ENCODE peak calls at places on chromosomes 6 and 20, in eight cellular contexts. One of them, this sample, is unnamed.

GRCh38 chr6:137155830-137156229 is 17.6 kb downstream of the IL22RA2 start:
- DNase-seq in BE2C: no peak
- DNase-seq in GM23338: no peak
- DNase-seq in spleen: no peak
- DNase-seq in ascending aorta: no peak
- DNase-seq in PC-9: peak; percentile 61
- DNase-seq in SK-N-SH: no peak
- DNase-seq in HFFc6: no peak
- DNase-seq in this sample: no peak

GRCh38 chr20:52972190-52972937 is at the start of gene TSHZ2:
- DNase-seq in BE2C: peak; percentile 70
- DNase-seq in GM23338: no peak
- DNase-seq in spleen: no peak
- DNase-seq in ascending aorta: no peak
- DNase-seq in PC-9: no peak
- DNase-seq in SK-N-SH: peak; percentile 82
- DNase-seq in HFFc6: no peak
- DNase-seq in this sample: peak; percentile 32

GRCh38 chr20:63911171-63911570 is 16.2 kb downstream of the DNAJC5 start:
- DNase-seq in BE2C: no peak
- DNase-seq in GM23338: no peak
- DNase-seq in spleen: no peak
- DNase-seq in ascending aorta: peak; percentile 69
- DNase-seq in PC-9: no peak
- DNase-seq in SK-N-SH: no peak
- DNase-seq in HFFc6: no peak
- DNase-seq in this sample: no peak

GRCh38 chr20:3766832-3767433 is 620 bp downstream of the ADISSP start:
- DNase-seq in BE2C: no peak
- DNase-seq in GM23338: peak; percentile 43
- DNase-seq in spleen: no peak
- DNase-seq in ascending aorta: no peak
- DNase-seq in PC-9: peak; percentile 29
- DNase-seq in SK-N-SH: no peak
- DNase-seq in HFFc6: no peak
- DNase-seq in this sample: peak; percentile 82

GRCh38 chr20:461254-462198 is 807 bp downstream of the TBC1D20 start:
- DNase-seq in BE2C: peak; percentile 52
- DNase-seq in GM23338: peak; percentile 66
- DNase-seq in spleen: peak; percentile 93
- DNase-seq in ascending aorta: peak; percentile 71
- DNase-seq in PC-9: no peak
- DNase-seq in SK-N-SH: no peak
- DNase-seq in HFFc6: peak; percentile 32
- DNase-seq in this sample: peak; percentile 51

GRCh38 chr6:19796452-19796851 is 40.7 kb upstream of the ID4 start:
- DNase-seq in BE2C: no peak
- DNase-seq in GM23338: no peak
- DNase-seq in spleen: no peak
- DNase-seq in ascending aorta: no peak
- DNase-seq in PC-9: no peak
- DNase-seq in SK-N-SH: no peak
- DNase-seq in HFFc6: no peak
- DNase-seq in this sample: no peak

GRCh38 chr20:45343867-45344721 is 4.1 kb downstream of the SDC4 start:
- DNase-seq in BE2C: no peak
- DNase-seq in GM23338: no peak
- DNase-seq in spleen: no peak
- DNase-seq in ascending aorta: peak; percentile 94
- DNase-seq in PC-9: peak; percentile 97
- DNase-seq in SK-N-SH: no peak
- DNase-seq in HFFc6: peak; percentile 86
- DNase-seq in this sample: peak; percentile 73

GRCh38 chr6:40586800-40587201 is 363 bp downstream of the LRFN2 start:
- DNase-seq in BE2C: peak; percentile 47
- DNase-seq in GM23338: no peak
- DNase-seq in spleen: no peak
- DNase-seq in ascending aorta: no peak
- DNase-seq in PC-9: no peak
- DNase-seq in SK-N-SH: peak; percentile 72
- DNase-seq in HFFc6: no peak
- DNase-seq in this sample: peak; percentile 80

GRCh38 chr20:47992021-47992467 is 206.8 kb upstream of the SULF2 start:
- DNase-seq in BE2C: no peak
- DNase-seq in GM23338: no peak
- DNase-seq in spleen: no peak
- DNase-seq in ascending aorta: no peak
- DNase-seq in PC-9: no peak
- DNase-seq in SK-N-SH: no peak
- DNase-seq in HFFc6: no peak
- DNase-seq in this sample: no peak

GRCh38 chr20:3165473-3166337 is 6.0 kb upstream of the FASTKD5 start:
- DNase-seq in BE2C: peak; percentile 51
- DNase-seq in GM23338: no peak
- DNase-seq in spleen: no peak
- DNase-seq in ascending aorta: no peak
- DNase-seq in PC-9: no peak
- DNase-seq in SK-N-SH: no peak
- DNase-seq in HFFc6: no peak
- DNase-seq in this sample: no peak

GRCh38 chr20:53957421-53958172 is 112.8 kb downstream of the BCAS1 start:
- DNase-seq in BE2C: no peak
- DNase-seq in GM23338: peak; percentile 14
- DNase-seq in spleen: no peak
- DNase-seq in ascending aorta: no peak
- DNase-seq in PC-9: no peak
- DNase-seq in SK-N-SH: no peak
- DNase-seq in HFFc6: no peak
- DNase-seq in this sample: no peak

GRCh38 chr6:8794420-8794819 is 359.1 kb upstream of the SLC35B3 start:
- DNase-seq in BE2C: no peak
- DNase-seq in GM23338: no peak
- DNase-seq in spleen: no peak
- DNase-seq in ascending aorta: no peak
- DNase-seq in PC-9: no peak
- DNase-seq in SK-N-SH: no peak
- DNase-seq in HFFc6: no peak
- DNase-seq in this sample: no peak

GRCh38 chr6:152426276-152426675 is 210.9 kb downstream of the SYNE1 start:
- DNase-seq in BE2C: no peak
- DNase-seq in GM23338: no peak
- DNase-seq in spleen: no peak
- DNase-seq in ascending aorta: no peak
- DNase-seq in PC-9: no peak
- DNase-seq in SK-N-SH: no peak
- DNase-seq in HFFc6: no peak
- DNase-seq in this sample: no peak

GRCh38 chr6:151805286-151805840 is 2.1 kb upstream of the ESR1 start:
- DNase-seq in BE2C: no peak
- DNase-seq in GM23338: peak; percentile 6
- DNase-seq in spleen: no peak
- DNase-seq in ascending aorta: peak; percentile 65
- DNase-seq in PC-9: no peak
- DNase-seq in SK-N-SH: peak; percentile 14
- DNase-seq in HFFc6: no peak
- DNase-seq in this sample: no peak

GRCh38 chr20:2337142-2337541 is 41.3 kb downstream of the TGM3 start:
- DNase-seq in BE2C: no peak
- DNase-seq in GM23338: no peak
- DNase-seq in spleen: no peak
- DNase-seq in ascending aorta: no peak
- DNase-seq in PC-9: no peak
- DNase-seq in SK-N-SH: no peak
- DNase-seq in HFFc6: no peak
- DNase-seq in this sample: no peak

GRCh38 chr20:25484911-25485511 is 77.5 kb downstream of the GINS1 start:
- DNase-seq in BE2C: no peak
- DNase-seq in GM23338: no peak
- DNase-seq in spleen: no peak
- DNase-seq in ascending aorta: no peak
- DNase-seq in PC-9: peak; percentile 78
- DNase-seq in SK-N-SH: no peak
- DNase-seq in HFFc6: no peak
- DNase-seq in this sample: no peak

GRCh38 chr20:25485872-25486271 is 78.4 kb downstream of the GINS1 start:
- DNase-seq in BE2C: no peak
- DNase-seq in GM23338: no peak
- DNase-seq in spleen: no peak
- DNase-seq in ascending aorta: no peak
- DNase-seq in PC-9: no peak
- DNase-seq in SK-N-SH: no peak
- DNase-seq in HFFc6: no peak
- DNase-seq in this sample: no peak

GRCh38 chr20:25483431-25484132 is 76.1 kb downstream of the GINS1 start:
- DNase-seq in BE2C: no peak
- DNase-seq in GM23338: no peak
- DNase-seq in spleen: no peak
- DNase-seq in ascending aorta: no peak
- DNase-seq in PC-9: no peak
- DNase-seq in SK-N-SH: no peak
- DNase-seq in HFFc6: no peak
- DNase-seq in this sample: no peak

GRCh38 chr20:25486377-25486776 is 78.9 kb downstream of the GINS1 start:
- DNase-seq in BE2C: no peak
- DNase-seq in GM23338: no peak
- DNase-seq in spleen: no peak
- DNase-seq in ascending aorta: no peak
- DNase-seq in PC-9: no peak
- DNase-seq in SK-N-SH: peak; percentile 61
- DNase-seq in HFFc6: no peak
- DNase-seq in this sample: peak; percentile 68

GRCh38 chr20:25484224-25484846 is 76.9 kb downstream of the GINS1 start:
- DNase-seq in BE2C: no peak
- DNase-seq in GM23338: peak; percentile 33
- DNase-seq in spleen: no peak
- DNase-seq in ascending aorta: no peak
- DNase-seq in PC-9: no peak
- DNase-seq in SK-N-SH: no peak
- DNase-seq in HFFc6: no peak
- DNase-seq in this sample: no peak
- TF ChIP-seq CTCF in BE2C: no peak
- TF ChIP-seq CTCF in GM23338: no peak
- TF ChIP-seq CTCF in spleen: no peak
- TF ChIP-seq CTCF in ascending aorta: no peak
- TF ChIP-seq CTCF in PC-9: no peak
- TF ChIP-seq CTCF in SK-N-SH: no peak
- TF ChIP-seq CTCF in HFFc6: no peak
- TF ChIP-seq CTCF in this sample: no peak

DNA sequence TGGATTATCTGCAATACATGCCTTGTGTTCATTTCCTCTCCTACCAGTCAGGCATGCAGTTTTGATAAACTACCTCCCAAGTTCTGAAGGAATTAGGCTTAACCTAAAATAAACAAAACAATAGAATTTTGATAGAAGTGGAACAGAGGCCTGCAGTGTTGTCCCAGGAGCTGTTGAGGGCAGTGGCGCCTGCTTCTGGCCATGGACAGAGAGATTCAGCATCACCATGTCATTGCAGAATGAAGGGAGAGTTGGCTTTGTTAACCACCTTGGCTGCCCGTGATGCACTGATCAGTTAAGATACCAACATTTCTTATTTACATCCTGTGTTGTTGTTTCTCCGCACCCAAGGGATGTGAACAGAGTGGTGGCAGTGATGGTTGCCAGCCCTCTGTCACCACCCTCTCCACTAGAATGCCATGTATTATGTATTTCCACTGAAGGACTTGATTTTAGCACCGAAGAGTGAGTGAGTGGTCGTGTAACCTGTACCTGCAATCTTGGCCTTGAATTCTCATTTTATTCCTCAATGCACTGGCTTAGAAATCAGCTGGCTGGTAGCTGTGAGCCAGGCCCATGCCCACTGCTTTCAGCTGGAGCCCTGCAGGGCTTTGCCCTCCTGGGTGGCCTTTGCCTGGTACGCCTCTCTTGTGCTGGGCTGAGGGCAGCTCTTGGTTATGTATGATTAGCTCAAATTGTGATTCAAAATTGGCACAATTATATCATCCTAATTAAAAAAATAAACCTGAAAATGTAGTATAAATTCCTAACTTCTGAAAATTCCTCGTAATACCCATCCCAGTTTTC is 56.5 kb downstream of the SHLD1 start:
- DNase-seq in BE2C: no peak
- DNase-seq in GM23338: peak; percentile 46
- DNase-seq in spleen: no peak
- DNase-seq in ascending aorta: no peak
- DNase-seq in PC-9: no peak
- DNase-seq in SK-N-SH: no peak
- DNase-seq in HFFc6: no peak
- DNase-seq in this sample: no peak
- TF ChIP-seq CTCF in BE2C: peak; percentile 51
- TF ChIP-seq CTCF in GM23338: peak; percentile 41
- TF ChIP-seq CTCF in spleen: no peak
- TF ChIP-seq CTCF in ascending aorta: no peak
- TF ChIP-seq CTCF in PC-9: no peak
- TF ChIP-seq CTCF in SK-N-SH: peak; percentile 47
- TF ChIP-seq CTCF in HFFc6: peak; percentile 31
- TF ChIP-seq CTCF in this sample: peak; percentile 53

DNA sequence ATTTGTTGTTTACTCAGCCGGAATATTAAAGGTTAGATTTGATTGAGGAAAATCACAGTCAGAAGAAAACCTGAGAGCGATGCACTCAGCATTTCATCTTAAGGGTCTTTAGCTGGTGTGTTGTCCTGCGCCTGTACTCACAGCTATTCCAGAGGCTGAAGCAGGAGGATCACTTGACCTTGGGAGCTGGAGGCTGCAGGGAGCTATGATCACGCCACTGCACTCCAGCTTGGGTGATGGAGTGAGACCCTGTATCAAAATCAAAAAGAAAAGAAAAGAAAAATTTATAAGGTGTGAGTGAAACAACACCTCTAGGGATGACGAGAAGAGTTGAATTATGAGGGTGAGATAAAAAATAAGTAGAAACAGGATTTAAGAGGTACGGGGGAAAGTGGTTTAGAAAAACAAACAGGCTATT is 165.0 kb downstream of the TRIM27 start:
- DNase-seq in BE2C: no peak
- DNase-seq in GM23338: no peak
- DNase-seq in spleen: no peak
- DNase-seq in ascending aorta: no peak
- DNase-seq in PC-9: no peak
- DNase-seq in SK-N-SH: no peak
- DNase-seq in HFFc6: no peak
- DNase-seq in this sample: no peak
- TF ChIP-seq CTCF in BE2C: no peak
- TF ChIP-seq CTCF in GM23338: no peak
- TF ChIP-seq CTCF in spleen: no peak
- TF ChIP-seq CTCF in ascending aorta: no peak
- TF ChIP-seq CTCF in PC-9: no peak
- TF ChIP-seq CTCF in SK-N-SH: no peak
- TF ChIP-seq CTCF in HFFc6: no peak
- TF ChIP-seq CTCF in this sample: no peak

DNA sequence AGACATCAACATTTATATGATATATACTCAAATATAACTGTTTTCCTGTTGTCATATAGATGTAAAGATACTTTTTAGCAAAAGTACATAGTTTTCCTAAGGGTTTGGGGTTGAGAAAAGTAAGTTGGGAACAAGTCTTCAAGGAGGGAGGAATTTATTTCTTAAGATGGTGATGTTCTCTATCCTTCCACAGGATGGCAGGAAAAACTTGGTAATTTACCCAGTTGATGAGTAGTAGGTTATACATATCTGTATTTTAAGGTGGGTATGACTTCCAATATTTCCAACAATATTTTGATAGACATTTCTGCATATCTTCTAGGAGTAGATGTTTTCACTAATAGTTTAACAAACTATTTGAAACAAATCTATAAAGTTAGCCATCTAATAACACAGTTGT is 254.4 kb downstream of the RIMS1 start:
- DNase-seq in BE2C: no peak
- DNase-seq in GM23338: peak; percentile 33
- DNase-seq in spleen: no peak
- DNase-seq in ascending aorta: no peak
- DNase-seq in PC-9: no peak
- DNase-seq in SK-N-SH: no peak
- DNase-seq in HFFc6: peak; percentile 8
- DNase-seq in this sample: no peak
- TF ChIP-seq CTCF in BE2C: peak; percentile 19
- TF ChIP-seq CTCF in GM23338: peak; percentile 51
- TF ChIP-seq CTCF in spleen: no peak
- TF ChIP-seq CTCF in ascending aorta: no peak
- TF ChIP-seq CTCF in PC-9: no peak
- TF ChIP-seq CTCF in SK-N-SH: peak; percentile 49
- TF ChIP-seq CTCF in HFFc6: peak; percentile 56
- TF ChIP-seq CTCF in this sample: no peak